ENCODE peak calls at places on chromosome 13, in ten cellular contexts. U is H9, Y is hepatocyte, P is BJ, B is GM12865, F is A549, W is neural progenitor cell, O is Panc1, Z is chondrocyte, K is testis. I is an unnamed sample.

GRCh38 chr13:98203641-98204326 is 26.7 kb upstream of the RNF113B start:
- DNase-seq in U (no peak), Y (no peak), W (no peak), Z (no peak), P (peak; percentile 90), B (no peak), F (no peak), O (no peak), K (no peak), I (no peak)

GRCh38 chr13:76637651-76638111 is 248.5 kb downstream of the KCTD12 start:
- DNase-seq in B (no peak), K (no peak), P (peak; percentile 71), W (no peak), U (no peak), Z (no peak), O (no peak), Y (no peak), F (no peak), I (no peak)

GRCh38 chr13:94093652-94094310 is 385.7 kb downstream of the DCT start:
- DNase-seq in W (no peak), F (no peak), Z (no peak), K (no peak), B (no peak), O (no peak), Y (no peak), U (no peak), P (no peak), I (no peak)

GRCh38 chr13:55244991-55245644 is 1895.6 kb upstream of the PRR20A start:
- DNase-seq in O (no peak), P (no peak), F (no peak), K (no peak), W (peak; percentile 70), U (peak; percentile 71), Z (no peak), Y (peak; percentile 36), B (peak; percentile 0), I (peak; percentile 42)

GRCh38 chr13:32142115-32142514 is 110.5 kb downstream of the FRY start:
- DNase-seq in Z (no peak), P (no peak), B (no peak), K (no peak), O (no peak), F (no peak), Y (no peak), W (no peak), U (no peak), I (no peak)

GRCh38 chr13:109332501-109333499 is 453.6 kb downstream of the IRS2 start:
- DNase-seq in W (no peak), K (no peak), U (peak; percentile 38), Y (no peak), P (no peak), O (no peak), F (no peak), Z (no peak), B (no peak), I (no peak)

GRCh38 chr13:32209670-32210069 is 105.5 kb downstream of the ZAR1L start:
- DNase-seq in F (no peak), P (no peak), W (no peak), K (no peak), Y (no peak), Z (no peak), B (no peak), U (no peak), O (no peak), I (no peak)

GRCh38 chr13:44172411-44172810 is 201.2 kb upstream of the SERP2 start:
- DNase-seq in Y (no peak), W (no peak), U (no peak), K (no peak), Z (no peak), B (no peak), F (no peak), P (no peak), O (no peak), I (no peak)

GRCh38 chr13:64397699-64398098 is 2832.4 kb downstream of the PCDH9 start:
- DNase-seq in F (no peak), U (no peak), B (no peak), W (no peak), K (no peak), O (no peak), Z (no peak), P (peak; percentile 4), Y (no peak), I (no peak)

GRCh38 chr13:106003651-106004050 is 531.8 kb downstream of the EFNB2 start:
- DNase-seq in O (no peak), U (no peak), B (no peak), P (no peak), F (no peak), Y (no peak), Z (no peak), K (no peak), W (no peak), I (no peak)

GRCh38 chr13:110415669-110416068 is 108.6 kb downstream of the COL4A2 start:
- DNase-seq in W (no peak), Y (peak; percentile 46), U (peak; percentile 61), Z (no peak), P (no peak), F (peak; percentile 47), K (no peak), O (no peak), B (peak; percentile 7), I (no peak)

GRCh38 chr13:52600666-52601065 is 41.6 kb upstream of the HNRNPA1L2 start:
- DNase-seq in Y (no peak), P (no peak), W (no peak), K (no peak), B (no peak), Z (no peak), F (no peak), U (no peak), O (no peak), I (no peak)

GRCh38 chr13:30125422-30126073 is 181.8 kb downstream of the KATNAL1 start:
- DNase-seq in O (no peak), K (peak; percentile 42), B (no peak), P (peak; percentile 84), F (peak; percentile 31), Z (no peak), U (no peak), W (no peak), Y (peak; percentile 82), I (no peak)

GRCh38 chr13:90293793-90294361 is 1053.6 kb upstream of the MIR17HG start:
- DNase-seq in W (no peak), F (no peak), Z (no peak), U (no peak), K (no peak), O (no peak), P (no peak), Y (no peak), B (no peak), I (no peak)

GRCh38 chr13:74098077-74098476 is 36.1 kb downstream of the KLF12 start:
- DNase-seq in Y (no peak), K (no peak), U (no peak), B (no peak), O (no peak), W (no peak), F (no peak), Z (no peak), P (no peak), I (no peak)

DNA sequence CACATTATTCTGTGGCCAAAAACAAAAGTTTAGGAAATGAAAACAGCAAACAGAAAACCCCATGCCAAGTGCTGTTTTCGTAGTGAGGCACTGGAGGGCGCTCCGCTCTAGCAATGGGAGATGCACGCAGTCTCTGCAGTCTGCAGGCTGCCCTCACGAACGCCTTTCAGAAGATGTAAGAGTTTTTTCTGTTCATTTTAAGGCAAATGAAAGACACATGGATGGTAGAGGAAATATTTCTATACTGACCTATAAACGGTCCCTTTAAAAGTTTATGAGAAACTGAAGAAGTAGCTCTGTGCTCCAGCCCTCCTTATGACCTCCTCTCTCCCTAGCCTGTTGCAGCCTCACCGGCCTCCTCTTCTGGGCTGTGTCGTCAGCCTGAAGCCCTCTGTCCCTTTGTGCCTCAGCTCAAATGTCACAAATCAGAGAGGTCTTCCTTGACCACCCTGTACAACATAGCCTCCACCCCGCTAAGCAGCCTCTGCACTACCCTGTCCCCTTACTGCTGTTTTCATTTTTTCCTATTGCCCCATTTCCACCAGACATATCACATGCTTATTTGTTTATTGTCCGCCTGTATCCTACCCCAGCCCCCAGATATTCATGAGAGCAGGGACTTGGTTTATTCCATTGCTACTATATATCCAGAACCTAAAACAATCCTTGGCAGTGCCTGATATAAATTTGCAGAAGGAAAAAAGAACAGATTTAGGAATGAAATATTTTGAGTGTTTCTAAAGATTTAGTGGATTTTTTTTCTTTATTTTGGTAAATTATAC is 116.4 kb downstream of the TM9SF2 start:
- DNase-seq in O (peak; percentile 18), Z (no peak), F (peak; percentile 40), Y (peak; percentile 86), B (peak; percentile 63), W (peak; percentile 83), P (no peak), U (peak; percentile 66), K (peak; percentile 74), I (peak; percentile 67)
- TF ChIP-seq CTCF in O (peak; percentile 80), Z (peak; percentile 92), F (peak; percentile 75), Y (peak; percentile 81), B (peak; percentile 73), W (peak; percentile 91), P (peak; percentile 87), U (peak; percentile 98), K (peak; percentile 54), I (peak; percentile 63)

GRCh38 chr13:26117620-26118019 is 65.8 kb upstream of the SHISA2 start:
- DNase-seq in W (no peak), B (no peak), P (no peak), Z (no peak), F (no peak), O (no peak), K (no peak), Y (no peak), U (no peak), I (no peak)

GRCh38 chr13:26111797-26112196 is 60.0 kb upstream of the SHISA2 start:
- DNase-seq in F (no peak), K (no peak), O (no peak), Z (no peak), U (no peak), B (no peak), Y (no peak), P (no peak), W (no peak), I (no peak)

GRCh38 chr13:26112843-26113242 is 61.0 kb upstream of the SHISA2 start:
- DNase-seq in O (no peak), Z (no peak), U (no peak), F (no peak), Y (no peak), B (no peak), P (no peak), K (no peak), W (peak; percentile 18), I (no peak)
- TF ChIP-seq CTCF in O (peak; percentile 36), Z (peak; percentile 75), U (peak; percentile 72), F (no peak), Y (peak; percentile 18), B (no peak), P (peak; percentile 18), K (no peak), W (peak; percentile 68), I (no peak)

GRCh38 chr13:88978607-88979006 is 1307.4 kb downstream of the SLITRK5 start:
- DNase-seq in Z (no peak), U (no peak), P (no peak), B (no peak), F (no peak), Y (no peak), K (no peak), O (no peak), W (no peak), I (no peak)

GRCh38 chr13:88979465-88980180 is 1308.5 kb downstream of the SLITRK5 start:
- DNase-seq in P (no peak), F (no peak), U (no peak), Z (no peak), K (no peak), Y (peak; percentile 9), B (peak; percentile 27), W (no peak), O (no peak), I (no peak)
- TF ChIP-seq CTCF in P (no peak), F (no peak), U (no peak), Z (peak; percentile 27), K (no peak), Y (peak; percentile 10), B (no peak), W (no peak), O (no peak), I (no peak)

GRCh38 chr13:82976499-82976898 is 905.8 kb downstream of the SLITRK1 start:
- DNase-seq in U (no peak), W (no peak), B (no peak), K (no peak), Y (no peak), Z (no peak), O (no peak), F (no peak), P (no peak), I (no peak)
- TF ChIP-seq CTCF in U (peak; percentile 16), W (no peak), B (no peak), K (no peak), Y (peak; percentile 34), Z (peak; percentile 77), O (no peak), F (no peak), P (peak; percentile 15), I (no peak)